ENCODE peak calls at places on chromosomes 7 and 10, in seven cellular contexts. V is Peyer's patch; Y is upper lobe of right lung; O is mucosa of descending colon; D is stomach; K is thoracic aorta; W is CD8-positive, alpha-beta T cell. E is an unnamed sample.
A peak's percentile ranks its signal among the peaks of the same experiment; 100 is the strongest.

GRCh38 chr10:112907893-112908292 is 42.2 kb upstream of the TCF7L2 start:
- DNase-seq in V (no peak), Y (no peak), O (no peak), D (no peak), K (no peak), W (no peak), E (no peak)

GRCh38 chr10:94645285-94645684 is 38.2 kb upstream of the CYP2C18 start:
- DNase-seq in V (no peak), Y (no peak), O (no peak), D (no peak), K (no peak), W (no peak), E (no peak)

GRCh38 chr7:134327896-134328295 is 11.2 kb upstream of the SLC35B4 start:
- DNase-seq in V (no peak), Y (no peak), O (peak; percentile 76), D (no peak), K (no peak), W (peak; percentile 43), E (no peak)

GRCh38 chr10:110413903-110414562 is 83.7 kb upstream of the DUSP5 start:
- DNase-seq in V (no peak), Y (no peak), O (no peak), D (no peak), K (no peak), W (no peak), E (no peak)

GRCh38 chr10:7411671-7412481 is 1.0 kb upstream of the SFMBT2 start:
- DNase-seq in V (peak; percentile 51), Y (peak; percentile 68), O (no peak), D (no peak), K (no peak), W (no peak), E (peak; percentile 75)

GRCh38 chr7:38699481-38699880 is 68.3 kb upstream of the AMPH start:
- DNase-seq in V (no peak), Y (no peak), O (no peak), D (no peak), K (no peak), W (no peak), E (no peak)

GRCh38 chr7:76273503-76273902 is 29.0 kb upstream of the HSPB1 start:
- DNase-seq in V (no peak), Y (no peak), O (no peak), D (no peak), K (no peak), W (no peak), E (no peak)

GRCh38 chr7:108234981-108235450 is 104.9 kb upstream of the LAMB4 start:
- DNase-seq in V (no peak), Y (no peak), O (no peak), D (no peak), K (no peak), W (no peak), E (no peak)

GRCh38 chr7:156497776-156498509 is 142.6 kb upstream of the RNF32 start:
- DNase-seq in V (no peak), Y (no peak), O (no peak), D (no peak), K (no peak), W (no peak), E (no peak)

GRCh38 chr10:13074562-13075451 is 25.2 kb upstream of the OPTN start:
- DNase-seq in V (peak; percentile 72), Y (peak; percentile 77), O (peak; percentile 75), D (peak; percentile 68), K (no peak), W (peak; percentile 19), E (peak; percentile 57)

GRCh38 chr7:40200791-40201190 is 66.0 kb downstream of the SUGCT start:
- DNase-seq in V (no peak), Y (no peak), O (no peak), D (no peak), K (no peak), W (no peak), E (no peak)

DNA sequence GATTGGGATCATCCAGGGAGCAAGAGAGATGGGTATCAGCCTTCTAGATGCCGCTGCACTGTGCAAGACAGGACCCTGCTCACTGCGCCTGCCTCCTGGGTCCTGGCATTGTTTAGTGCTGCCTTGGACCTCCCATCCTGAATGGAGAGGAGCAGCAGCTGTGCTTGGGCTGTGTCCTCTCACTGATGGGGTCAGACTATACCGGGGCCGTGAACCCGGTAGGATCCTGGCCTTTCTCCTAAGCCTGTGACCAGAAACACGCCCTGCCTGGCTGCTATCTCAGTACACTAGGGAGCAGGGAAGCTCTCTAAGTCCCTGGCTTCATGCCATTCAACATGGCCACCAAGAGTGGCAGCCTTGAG is 309.4 kb upstream of the ZNF32 start:
- DNase-seq in V (no peak), Y (no peak), O (no peak), D (no peak), K (no peak), W (no peak), E (no peak)
- H3K4me1 ChIP-seq in V (no peaks in the 10 kb centered on the region), Y (peaks cover 8% of the 10 kb centered on the region), O (no peaks in the 10 kb centered on the region), D (peaks cover 16% of the 10 kb centered on the region), K (peaks cover 14% of the 10 kb centered on the region), W (no peaks in the 10 kb centered on the region), E (no peaks in the 10 kb centered on the region)

GRCh38 chr10:34551295-34551694 is 263.8 kb downstream of the PARD3 start:
- DNase-seq in V (no peak), Y (no peak), O (no peak), D (no peak), K (no peak), W (no peak), E (no peak)

GRCh38 chr10:34553753-34554152 is 261.3 kb downstream of the PARD3 start:
- DNase-seq in V (no peak), Y (no peak), O (no peak), D (no peak), K (no peak), W (no peak), E (no peak)

GRCh38 chr10:34558093-34558492 is 257.0 kb downstream of the PARD3 start:
- DNase-seq in V (no peak), Y (no peak), O (no peak), D (no peak), K (no peak), W (no peak), E (no peak)

GRCh38 chr10:34557173-34557572 is 257.9 kb downstream of the PARD3 start:
- DNase-seq in V (no peak), Y (no peak), O (no peak), D (no peak), K (no peak), W (no peak), E (no peak)

GRCh38 chr10:34555653-34556052 is 259.4 kb downstream of the PARD3 start:
- DNase-seq in V (no peak), Y (no peak), O (no peak), D (no peak), K (no peak), W (no peak), E (no peak)
- H3K4me1 ChIP-seq in V (no peaks in the 10 kb centered on the region), Y (no peaks in the 10 kb centered on the region), O (no peaks in the 10 kb centered on the region), D (no peaks in the 10 kb centered on the region), K (no peaks in the 10 kb centered on the region), W (no peaks in the 10 kb centered on the region), E (no peaks in the 10 kb centered on the region)

GRCh38 chr10:117666965-117667364 is 124.4 kb downstream of the EMX2 start:
- DNase-seq in V (no peak), Y (no peak), O (no peak), D (no peak), K (no peak), W (no peak), E (no peak)

GRCh38 chr10:117673208-117673607 is 130.7 kb downstream of the EMX2 start:
- DNase-seq in V (no peak), Y (no peak), O (no peak), D (no peak), K (no peak), W (no peak), E (no peak)

GRCh38 chr10:117667831-117668230 is 125.3 kb downstream of the EMX2 start:
- DNase-seq in V (no peak), Y (no peak), O (no peak), D (no peak), K (no peak), W (no peak), E (no peak)

GRCh38 chr10:117668351-117669008 is 125.9 kb downstream of the EMX2 start:
- DNase-seq in V (no peak), Y (no peak), O (no peak), D (no peak), K (no peak), W (no peak), E (no peak)

GRCh38 chr10:117670116-117670515 is 127.6 kb downstream of the EMX2 start:
- DNase-seq in V (no peak), Y (no peak), O (no peak), D (no peak), K (no peak), W (no peak), E (no peak)
- H3K4me1 ChIP-seq in V (no peaks in the 10 kb centered on the region), Y (no peaks in the 10 kb centered on the region), O (no peaks in the 10 kb centered on the region), D (no peaks in the 10 kb centered on the region), K (no peaks in the 10 kb centered on the region), W (no peaks in the 10 kb centered on the region), E (no peaks in the 10 kb centered on the region)

GRCh38 chr10:79219276-79219957 is 127.9 kb upstream of the PPIF start:
- DNase-seq in V (no peak), Y (no peak), O (no peak), D (no peak), K (no peak), W (no peak), E (no peak)

GRCh38 chr10:79220296-79220695 is 127.0 kb upstream of the PPIF start:
- DNase-seq in V (no peak), Y (peak; percentile 61), O (no peak), D (no peak), K (no peak), W (no peak), E (no peak)

GRCh38 chr10:79222186-79222585 is 125.1 kb upstream of the PPIF start:
- DNase-seq in V (no peak), Y (no peak), O (no peak), D (no peak), K (no peak), W (no peak), E (peak; percentile 30)

GRCh38 chr10:79223001-79223345 is 124.3 kb upstream of the PPIF start:
- DNase-seq in V (no peak), Y (no peak), O (no peak), D (no peak), K (no peak), W (no peak), E (no peak)

GRCh38 chr10:79221110-79222051 is 125.9 kb upstream of the PPIF start:
- DNase-seq in V (peak; percentile 82), Y (peak; percentile 70), O (no peak), D (peak; percentile 49), K (no peak), W (no peak), E (peak; percentile 76)
- H3K4me1 ChIP-seq in V (peaks cover 46% of the 10 kb centered on the region), Y (peaks cover 53% of the 10 kb centered on the region), O (peaks cover 2% of the 10 kb centered on the region), D (peaks cover 86% of the 10 kb centered on the region), K (peaks cover 4% of the 10 kb centered on the region), W (no peaks in the 10 kb centered on the region), E (peaks cover 17% of the 10 kb centered on the region)

GRCh38 chr7:74224511-74224832 is 14.7 kb downstream of the LAT2 start:
- DNase-seq in V (no peak), Y (no peak), O (no peak), D (no peak), K (no peak), W (no peak), E (no peak)
- H3K4me1 ChIP-seq in V (no peaks in the 10 kb centered on the region), Y (peaks cover 4% of the 10 kb centered on the region), O (no peaks in the 10 kb centered on the region), D (no peaks in the 10 kb centered on the region), K (no peaks in the 10 kb centered on the region), W (no peaks in the 10 kb centered on the region), E (peaks cover 49% of the 10 kb centered on the region)

GRCh38 chr10:24207781-24208611 is 942 bp upstream of the KIAA1217 start:
- DNase-seq in V (no peak), Y (no peak), O (peak; percentile 33), D (peak; percentile 36), K (no peak), W (no peak), E (no peak)
- H3K4me1 ChIP-seq in V (peaks cover 29% of the 10 kb centered on the region), Y (peaks cover 10% of the 10 kb centered on the region), O (peaks cover 18% of the 10 kb centered on the region), D (peaks cover 30% of the 10 kb centered on the region), K (peaks cover 3% of the 10 kb centered on the region), W (no peaks in the 10 kb centered on the region), E (peaks cover 19% of the 10 kb centered on the region)

E was measured in left lung.